ENCODE peak calls at places on chromosomes 2 and 18, in eight cellular contexts. One of them, this sample, is unnamed. For H3K27me3, the result is how much of the 10 kb centered on the place peaks cover.

GRCh38 chr2:238424313-238424700 is 2.4 kb upstream of the ASB1 start:
- DNase-seq in upper lobe of left lung: no peak
- DNase-seq in left lung: no peak
- DNase-seq in IMR-90: peak
- DNase-seq in right lobe of liver: no peak
- DNase-seq in mammary epithelial cell: no peak
- DNase-seq in BE2C: no peak
- DNase-seq in brain microvascular endothelial cell: no peak
- DNase-seq in this sample: no peak

GRCh38 chr2:25112113-25112512 is 56.3 kb downstream of the POMC start:
- DNase-seq in IMR-90: no peak
- DNase-seq in mammary epithelial cell: no peak
- DNase-seq in upper lobe of left lung: no peak
- DNase-seq in right lobe of liver: no peak
- DNase-seq in BE2C: no peak
- DNase-seq in left lung: peak
- DNase-seq in brain microvascular endothelial cell: no peak
- DNase-seq in this sample: no peak

GRCh38 chr2:200899482-200899881 is 10.3 kb downstream of the NIF3L1 start:
- DNase-seq in upper lobe of left lung: no peak
- DNase-seq in mammary epithelial cell: no peak
- DNase-seq in BE2C: no peak
- DNase-seq in brain microvascular endothelial cell: no peak
- DNase-seq in left lung: no peak
- DNase-seq in right lobe of liver: no peak
- DNase-seq in IMR-90: no peak
- DNase-seq in this sample: no peak

GRCh38 chr18:54835944-54836343 is 7.7 kb downstream of the RAB27B start:
- DNase-seq in brain microvascular endothelial cell: no peak
- DNase-seq in right lobe of liver: no peak
- DNase-seq in upper lobe of left lung: no peak
- DNase-seq in BE2C: no peak
- DNase-seq in mammary epithelial cell: no peak
- DNase-seq in left lung: no peak
- DNase-seq in IMR-90: no peak
- DNase-seq in this sample: no peak

GRCh38 chr2:188965554-188965953 is 8.6 kb upstream of the COL3A1 start:
- DNase-seq in brain microvascular endothelial cell: no peak
- DNase-seq in upper lobe of left lung: no peak
- DNase-seq in mammary epithelial cell: no peak
- DNase-seq in left lung: no peak
- DNase-seq in BE2C: no peak
- DNase-seq in IMR-90: no peak
- DNase-seq in right lobe of liver: no peak
- DNase-seq in this sample: no peak

GRCh38 chr2:147937744-147938349 is 82.7 kb downstream of the ORC4 start:
- DNase-seq in upper lobe of left lung: no peak
- DNase-seq in right lobe of liver: no peak
- DNase-seq in left lung: no peak
- DNase-seq in mammary epithelial cell: peak
- DNase-seq in brain microvascular endothelial cell: no peak
- DNase-seq in IMR-90: peak
- DNase-seq in BE2C: no peak
- DNase-seq in this sample: peak

GRCh38 chr2:158391876-158392275 is 64.7 kb downstream of the CCDC148 start:
- DNase-seq in BE2C: no peak
- DNase-seq in mammary epithelial cell: peak
- DNase-seq in upper lobe of left lung: no peak
- DNase-seq in right lobe of liver: no peak
- DNase-seq in brain microvascular endothelial cell: peak
- DNase-seq in IMR-90: peak
- DNase-seq in left lung: no peak
- DNase-seq in this sample: peak

GRCh38 chr2:122643725-122644329 is 888.4 kb downstream of the TSN start:
- DNase-seq in BE2C: peak
- DNase-seq in upper lobe of left lung: no peak
- DNase-seq in brain microvascular endothelial cell: peak
- DNase-seq in IMR-90: peak
- DNase-seq in mammary epithelial cell: peak
- DNase-seq in left lung: no peak
- DNase-seq in right lobe of liver: peak
- DNase-seq in this sample: peak

GRCh38 chr2:20576598-20577115 is 74.2 kb downstream of the HS1BP3 start:
- DNase-seq in left lung: no peak
- DNase-seq in IMR-90: no peak
- DNase-seq in BE2C: no peak
- DNase-seq in right lobe of liver: no peak
- DNase-seq in upper lobe of left lung: no peak
- DNase-seq in brain microvascular endothelial cell: no peak
- DNase-seq in mammary epithelial cell: no peak
- DNase-seq in this sample: no peak

GRCh38 chr2:241324775-241325174 is 9.1 kb downstream of the SEPTIN2 start:
- DNase-seq in left lung: no peak
- DNase-seq in IMR-90: no peak
- DNase-seq in upper lobe of left lung: no peak
- DNase-seq in BE2C: no peak
- DNase-seq in brain microvascular endothelial cell: no peak
- DNase-seq in right lobe of liver: no peak
- DNase-seq in mammary epithelial cell: no peak
- DNase-seq in this sample: no peak

DNA sequence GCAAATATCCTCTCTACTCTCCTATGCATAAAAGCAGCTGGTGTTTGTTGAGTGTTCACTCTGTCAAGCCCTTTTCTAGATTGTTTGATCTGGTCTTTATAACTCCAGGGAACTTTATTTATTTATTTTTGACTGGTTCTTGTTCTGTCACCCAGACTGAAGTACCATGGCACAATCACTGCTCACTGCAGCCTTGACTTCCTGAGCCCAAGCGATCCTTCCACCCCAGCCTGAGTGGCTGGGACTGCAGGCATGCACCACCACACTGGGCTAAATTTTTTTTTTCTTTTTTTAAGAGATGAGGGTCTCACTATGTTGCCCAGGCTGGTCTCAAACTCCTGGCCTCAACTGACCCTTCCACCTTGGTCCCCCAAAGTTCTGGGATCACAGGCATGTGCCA is 12.7 kb upstream of the SLC11A1 start:
- DNase-seq in mammary epithelial cell: no peak
- DNase-seq in BE2C: no peak
- DNase-seq in right lobe of liver: no peak
- DNase-seq in left lung: no peak
- DNase-seq in upper lobe of left lung: no peak
- DNase-seq in IMR-90: no peak
- DNase-seq in brain microvascular endothelial cell: no peak
- DNase-seq in this sample: no peak
- H3K4me3 ChIP-seq in mammary epithelial cell: no peak
- H3K4me3 ChIP-seq in BE2C: no peak
- H3K4me3 ChIP-seq in right lobe of liver: no peak
- H3K4me3 ChIP-seq in left lung: peak
- H3K4me3 ChIP-seq in upper lobe of left lung: no peak
- H3K4me3 ChIP-seq in IMR-90: no peak
- H3K4me3 ChIP-seq in brain microvascular endothelial cell: no peak
- H3K4me3 ChIP-seq in this sample: no peak

GRCh38 chr2:121214296-121214695 is 70.7 kb downstream of the TFCP2L1 start:
- DNase-seq in right lobe of liver: no peak
- DNase-seq in IMR-90: no peak
- DNase-seq in mammary epithelial cell: no peak
- DNase-seq in brain microvascular endothelial cell: no peak
- DNase-seq in BE2C: no peak
- DNase-seq in left lung: peak
- DNase-seq in upper lobe of left lung: peak
- DNase-seq in this sample: no peak
- TF ChIP-seq CTCF in right lobe of liver: no peak
- TF ChIP-seq CTCF in IMR-90: no peak
- TF ChIP-seq CTCF in mammary epithelial cell: no peak
- TF ChIP-seq CTCF in brain microvascular endothelial cell: no peak
- TF ChIP-seq CTCF in BE2C: no peak
- TF ChIP-seq CTCF in left lung: no peak
- TF ChIP-seq CTCF in upper lobe of left lung: no peak
- TF ChIP-seq CTCF in this sample: no peak

GRCh38 chr2:8539743-8540551 is 141.9 kb upstream of the ID2 start:
- DNase-seq in brain microvascular endothelial cell: no peak
- DNase-seq in mammary epithelial cell: no peak
- DNase-seq in left lung: peak
- DNase-seq in right lobe of liver: no peak
- DNase-seq in IMR-90: no peak
- DNase-seq in BE2C: peak
- DNase-seq in upper lobe of left lung: no peak
- DNase-seq in this sample: peak
- H3K27me3 ChIP-seq in brain microvascular endothelial cell: under half
- H3K27me3 ChIP-seq in mammary epithelial cell: under half
- H3K27me3 ChIP-seq in left lung: under half
- H3K27me3 ChIP-seq in right lobe of liver: under half
- H3K27me3 ChIP-seq in IMR-90: under half
- H3K27me3 ChIP-seq in BE2C: under half
- H3K27me3 ChIP-seq in upper lobe of left lung: under half
- H3K27me3 ChIP-seq in this sample: under half

DNA sequence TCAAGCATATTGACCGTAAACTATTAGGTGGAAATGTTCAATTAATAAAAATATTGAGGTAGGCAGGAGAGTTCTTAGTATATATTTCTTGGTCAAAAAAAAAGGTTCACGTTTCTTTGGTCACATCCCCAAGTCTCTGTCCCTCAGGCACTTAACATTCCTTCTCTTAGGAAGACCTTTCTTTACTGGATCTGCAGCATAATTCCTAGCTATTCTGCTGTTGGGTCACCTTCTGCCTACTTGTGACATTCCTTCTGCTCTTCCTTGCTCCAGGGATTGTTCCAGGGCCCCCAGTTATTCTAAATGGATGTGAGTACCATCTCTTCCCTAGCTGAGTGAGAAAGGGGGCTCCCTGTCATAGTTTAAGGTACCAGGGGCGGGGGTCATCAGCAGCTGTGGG is 4.2 kb downstream of the UGP2 start:
- DNase-seq in IMR-90: no peak
- DNase-seq in left lung: no peak
- DNase-seq in BE2C: no peak
- DNase-seq in mammary epithelial cell: no peak
- DNase-seq in upper lobe of left lung: no peak
- DNase-seq in right lobe of liver: no peak
- DNase-seq in brain microvascular endothelial cell: no peak
- DNase-seq in this sample: no peak
- H3K4me3 ChIP-seq in IMR-90: no peak
- H3K4me3 ChIP-seq in left lung: no peak
- H3K4me3 ChIP-seq in BE2C: no peak
- H3K4me3 ChIP-seq in mammary epithelial cell: no peak
- H3K4me3 ChIP-seq in upper lobe of left lung: no peak
- H3K4me3 ChIP-seq in right lobe of liver: peak
- H3K4me3 ChIP-seq in brain microvascular endothelial cell: no peak
- H3K4me3 ChIP-seq in this sample: no peak

DNA sequence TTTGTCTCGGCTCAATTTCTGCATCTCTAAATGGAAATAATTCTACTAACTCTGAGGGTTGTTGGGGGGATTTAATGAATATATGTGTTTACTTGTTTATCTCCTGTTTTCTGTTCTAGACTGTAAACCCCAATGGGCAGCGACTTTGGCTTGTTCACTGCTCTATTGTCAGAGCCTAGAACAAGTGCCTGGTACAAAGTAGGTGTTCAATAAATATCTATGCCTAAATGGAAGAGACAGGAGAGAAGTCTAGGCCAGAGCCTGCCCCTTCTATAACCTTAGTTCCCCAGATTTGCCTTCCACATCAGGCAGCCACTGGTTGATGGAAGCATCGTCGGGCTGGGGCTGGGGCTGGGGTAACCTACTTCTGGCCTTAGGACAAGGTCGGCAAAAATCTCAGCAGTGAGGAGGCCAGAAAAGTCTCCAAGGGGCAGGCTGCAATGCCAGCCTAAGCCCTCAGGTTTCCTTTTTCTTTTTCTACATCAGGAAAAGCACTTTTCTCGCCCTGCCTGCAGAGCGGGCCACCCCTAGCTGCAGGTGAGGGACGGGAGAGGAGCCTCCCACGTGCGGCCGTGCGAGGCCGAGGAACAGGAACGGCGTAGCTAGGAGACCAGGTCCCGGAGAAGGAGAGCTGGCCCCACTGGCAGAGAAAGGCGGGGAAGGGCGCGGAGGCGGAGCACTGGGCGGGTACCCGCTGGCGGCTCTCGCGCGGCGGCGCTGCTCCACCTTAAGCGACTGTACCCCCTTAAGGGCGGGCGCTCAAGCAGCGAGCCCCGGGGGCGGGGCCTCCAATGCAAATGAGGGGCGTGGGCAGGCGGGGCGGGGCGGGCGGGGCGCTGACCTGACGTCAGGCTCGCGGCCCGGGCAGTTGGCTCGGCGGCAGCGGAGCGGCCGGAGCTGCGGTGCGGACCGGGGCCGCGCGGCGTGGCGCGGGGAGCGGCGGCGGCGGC is at the start of gene CNNM4:
- DNase-seq in mammary epithelial cell: peak
- DNase-seq in left lung: peak
- DNase-seq in BE2C: peak
- DNase-seq in brain microvascular endothelial cell: peak
- DNase-seq in right lobe of liver: peak
- DNase-seq in upper lobe of left lung: peak
- DNase-seq in IMR-90: peak
- DNase-seq in this sample: peak
- TF ChIP-seq CTCF in mammary epithelial cell: no peak
- TF ChIP-seq CTCF in left lung: no peak
- TF ChIP-seq CTCF in BE2C: no peak
- TF ChIP-seq CTCF in brain microvascular endothelial cell: peak
- TF ChIP-seq CTCF in right lobe of liver: no peak
- TF ChIP-seq CTCF in upper lobe of left lung: no peak
- TF ChIP-seq CTCF in IMR-90: no peak
- TF ChIP-seq CTCF in this sample: peak

DNA sequence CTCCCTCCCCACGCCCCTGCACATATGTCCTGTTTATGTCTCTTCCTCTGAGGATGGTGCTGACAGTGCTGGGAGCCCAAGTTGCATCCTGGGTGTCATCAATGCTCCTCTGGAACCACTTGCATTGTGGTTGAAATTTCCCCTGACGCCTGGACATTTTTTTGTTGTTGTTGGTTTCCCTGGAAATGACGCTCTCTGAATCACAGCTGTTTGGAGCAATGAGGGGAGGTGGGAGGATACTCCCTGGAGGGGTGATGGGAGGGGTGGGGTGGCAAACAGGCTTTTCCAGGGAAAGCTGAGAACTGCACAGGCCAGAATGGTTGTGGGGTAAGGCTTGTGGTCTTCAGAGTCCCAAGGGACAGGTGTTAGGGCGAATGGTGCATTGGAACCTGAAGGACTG is 29.6 kb downstream of the CELF4 start:
- DNase-seq in mammary epithelial cell: peak
- DNase-seq in upper lobe of left lung: no peak
- DNase-seq in right lobe of liver: no peak
- DNase-seq in BE2C: no peak
- DNase-seq in left lung: no peak
- DNase-seq in brain microvascular endothelial cell: no peak
- DNase-seq in IMR-90: no peak
- DNase-seq in this sample: no peak
- H3K27me3 ChIP-seq in mammary epithelial cell: under half
- H3K27me3 ChIP-seq in upper lobe of left lung: under half
- H3K27me3 ChIP-seq in right lobe of liver: under half
- H3K27me3 ChIP-seq in BE2C: under half
- H3K27me3 ChIP-seq in left lung: half or more
- H3K27me3 ChIP-seq in brain microvascular endothelial cell: under half
- H3K27me3 ChIP-seq in IMR-90: under half
- H3K27me3 ChIP-seq in this sample: under half

GRCh38 chr2:97993926-97994325 is 1.8 kb downstream of the TMEM131 start:
- DNase-seq in left lung: no peak
- DNase-seq in mammary epithelial cell: no peak
- DNase-seq in right lobe of liver: no peak
- DNase-seq in IMR-90: no peak
- DNase-seq in brain microvascular endothelial cell: no peak
- DNase-seq in BE2C: no peak
- DNase-seq in upper lobe of left lung: no peak
- DNase-seq in this sample: no peak
- H3K4me3 ChIP-seq in left lung: peak
- H3K4me3 ChIP-seq in mammary epithelial cell: peak
- H3K4me3 ChIP-seq in right lobe of liver: peak
- H3K4me3 ChIP-seq in IMR-90: peak
- H3K4me3 ChIP-seq in brain microvascular endothelial cell: peak
- H3K4me3 ChIP-seq in BE2C: peak
- H3K4me3 ChIP-seq in upper lobe of left lung: peak
- H3K4me3 ChIP-seq in this sample: peak

GRCh38 chr18:79940126-79940813 is 11.2 kb downstream of the SLC66A2 start:
- DNase-seq in IMR-90: no peak
- DNase-seq in upper lobe of left lung: no peak
- DNase-seq in right lobe of liver: no peak
- DNase-seq in BE2C: no peak
- DNase-seq in mammary epithelial cell: no peak
- DNase-seq in brain microvascular endothelial cell: no peak
- DNase-seq in left lung: no peak
- DNase-seq in this sample: no peak
- TF ChIP-seq CTCF in IMR-90: no peak
- TF ChIP-seq CTCF in upper lobe of left lung: no peak
- TF ChIP-seq CTCF in right lobe of liver: no peak
- TF ChIP-seq CTCF in BE2C: no peak
- TF ChIP-seq CTCF in mammary epithelial cell: no peak
- TF ChIP-seq CTCF in brain microvascular endothelial cell: no peak
- TF ChIP-seq CTCF in left lung: no peak
- TF ChIP-seq CTCF in this sample: no peak